ENCODE peak calls at places on chromosomes 12 and 14, in eight cellular contexts. One of them, this sample, is unnamed.

GRCh38 chr12:74890237-74890599 is 319.4 kb downstream of the KCNC2 start:
- DNase-seq in suprapubic skin: no peak
- DNase-seq in cardiac muscle cell: peak; percentile 65
- DNase-seq in aorta: no peak
- DNase-seq in tibial artery: no peak
- DNase-seq in mesendoderm: peak; percentile 72
- DNase-seq in PC-9: peak; percentile 86
- DNase-seq in heart right ventricle: no peak
- DNase-seq in this sample: no peak

GRCh38 chr12:104551313-104551931 is 94.7 kb downstream of the CHST11 start:
- DNase-seq in suprapubic skin: no peak
- DNase-seq in cardiac muscle cell: no peak
- DNase-seq in aorta: no peak
- DNase-seq in tibial artery: no peak
- DNase-seq in mesendoderm: no peak
- DNase-seq in PC-9: no peak
- DNase-seq in heart right ventricle: no peak
- DNase-seq in this sample: no peak

GRCh38 chr12:122836027-122836921 is 1.0 kb downstream of the HIP1R start:
- DNase-seq in suprapubic skin: no peak
- DNase-seq in cardiac muscle cell: peak; percentile 41
- DNase-seq in aorta: peak; percentile 70
- DNase-seq in tibial artery: peak; percentile 64
- DNase-seq in mesendoderm: peak; percentile 12
- DNase-seq in PC-9: peak; percentile 75
- DNase-seq in heart right ventricle: no peak
- DNase-seq in this sample: no peak

GRCh38 chr12:23949212-23950010 is at the start of gene SOX5:
- DNase-seq in suprapubic skin: no peak
- DNase-seq in cardiac muscle cell: peak; percentile 73
- DNase-seq in aorta: peak; percentile 79
- DNase-seq in tibial artery: peak; percentile 75
- DNase-seq in mesendoderm: peak; percentile 90
- DNase-seq in PC-9: no peak
- DNase-seq in heart right ventricle: peak; percentile 34
- DNase-seq in this sample: no peak

GRCh38 chr14:100780646-100781355 is 45.1 kb upstream of the MEG3 start:
- DNase-seq in suprapubic skin: peak; percentile 65
- DNase-seq in cardiac muscle cell: no peak
- DNase-seq in aorta: peak; percentile 20
- DNase-seq in tibial artery: peak; percentile 29
- DNase-seq in mesendoderm: peak; percentile 27
- DNase-seq in PC-9: no peak
- DNase-seq in heart right ventricle: no peak
- DNase-seq in this sample: no peak

GRCh38 chr12:108000111-108000510 is 129.0 kb upstream of the WSCD2 start:
- DNase-seq in suprapubic skin: no peak
- DNase-seq in cardiac muscle cell: no peak
- DNase-seq in aorta: no peak
- DNase-seq in tibial artery: no peak
- DNase-seq in mesendoderm: no peak
- DNase-seq in PC-9: no peak
- DNase-seq in heart right ventricle: no peak
- DNase-seq in this sample: no peak

GRCh38 chr14:72419226-72419625 is 474.7 kb downstream of the DPF3 start:
- DNase-seq in suprapubic skin: no peak
- DNase-seq in cardiac muscle cell: no peak
- DNase-seq in aorta: no peak
- DNase-seq in tibial artery: no peak
- DNase-seq in mesendoderm: no peak
- DNase-seq in PC-9: no peak
- DNase-seq in heart right ventricle: no peak
- DNase-seq in this sample: no peak

GRCh38 chr12:119231774-119232173 is 53.0 kb downstream of the HSPB8 start:
- DNase-seq in suprapubic skin: no peak
- DNase-seq in cardiac muscle cell: no peak
- DNase-seq in aorta: no peak
- DNase-seq in tibial artery: no peak
- DNase-seq in mesendoderm: no peak
- DNase-seq in PC-9: no peak
- DNase-seq in heart right ventricle: no peak
- DNase-seq in this sample: no peak

GRCh38 chr12:3242199-3242863 is 165.2 kb downstream of the TSPAN9 start:
- DNase-seq in suprapubic skin: no peak
- DNase-seq in cardiac muscle cell: no peak
- DNase-seq in aorta: no peak
- DNase-seq in tibial artery: no peak
- DNase-seq in mesendoderm: no peak
- DNase-seq in PC-9: no peak
- DNase-seq in heart right ventricle: peak; percentile 79
- DNase-seq in this sample: no peak

GRCh38 chr12:67358686-67359374 is 89.7 kb downstream of the CAND1 start:
- DNase-seq in suprapubic skin: no peak
- DNase-seq in cardiac muscle cell: no peak
- DNase-seq in aorta: no peak
- DNase-seq in tibial artery: no peak
- DNase-seq in mesendoderm: no peak
- DNase-seq in PC-9: peak; percentile 80
- DNase-seq in heart right ventricle: no peak
- DNase-seq in this sample: no peak

GRCh38 chr12:80979821-80980220 is 42.1 kb upstream of the LIN7A start:
- DNase-seq in suprapubic skin: no peak
- DNase-seq in cardiac muscle cell: no peak
- DNase-seq in aorta: no peak
- DNase-seq in tibial artery: no peak
- DNase-seq in mesendoderm: no peak
- DNase-seq in PC-9: no peak
- DNase-seq in heart right ventricle: no peak
- DNase-seq in this sample: no peak

GRCh38 chr12:102917026-102917787 is at the start of gene PAH:
- DNase-seq in suprapubic skin: no peak
- DNase-seq in cardiac muscle cell: peak; percentile 7
- DNase-seq in aorta: no peak
- DNase-seq in tibial artery: no peak
- DNase-seq in mesendoderm: peak; percentile 62
- DNase-seq in PC-9: no peak
- DNase-seq in heart right ventricle: no peak
- DNase-seq in this sample: peak; percentile 27

GRCh38 chr12:103858953-103859601 is 18.0 kb upstream of the NT5DC3 start:
- DNase-seq in suprapubic skin: no peak
- DNase-seq in cardiac muscle cell: no peak
- DNase-seq in aorta: peak; percentile 88
- DNase-seq in tibial artery: peak; percentile 95
- DNase-seq in mesendoderm: peak; percentile 15
- DNase-seq in PC-9: peak; percentile 96
- DNase-seq in heart right ventricle: peak; percentile 32
- DNase-seq in this sample: no peak

GRCh38 chr12:132812631-132813305 is 15.9 kb downstream of the GOLGA3 start:
- DNase-seq in suprapubic skin: no peak
- DNase-seq in cardiac muscle cell: no peak
- DNase-seq in aorta: no peak
- DNase-seq in tibial artery: no peak
- DNase-seq in mesendoderm: no peak
- DNase-seq in PC-9: no peak
- DNase-seq in heart right ventricle: no peak
- DNase-seq in this sample: no peak

GRCh38 chr12:26118356-26118755 is 6.5 kb downstream of the BHLHE41 start:
- DNase-seq in suprapubic skin: no peak
- DNase-seq in cardiac muscle cell: no peak
- DNase-seq in aorta: no peak
- DNase-seq in tibial artery: no peak
- DNase-seq in mesendoderm: no peak
- DNase-seq in PC-9: no peak
- DNase-seq in heart right ventricle: no peak
- DNase-seq in this sample: no peak

GRCh38 chr12:25825494-25825893 is 133.0 kb upstream of the RASSF8 start:
- DNase-seq in suprapubic skin: no peak
- DNase-seq in cardiac muscle cell: no peak
- DNase-seq in aorta: no peak
- DNase-seq in tibial artery: no peak
- DNase-seq in mesendoderm: peak; percentile 63
- DNase-seq in PC-9: no peak
- DNase-seq in heart right ventricle: no peak
- DNase-seq in this sample: no peak

GRCh38 chr14:103206023-103206481 is 82.8 kb downstream of the TNFAIP2 start:
- DNase-seq in suprapubic skin: no peak
- DNase-seq in cardiac muscle cell: no peak
- DNase-seq in aorta: peak; percentile 65
- DNase-seq in tibial artery: no peak
- DNase-seq in mesendoderm: no peak
- DNase-seq in PC-9: peak; percentile 69
- DNase-seq in heart right ventricle: no peak
- DNase-seq in this sample: no peak

DNA sequence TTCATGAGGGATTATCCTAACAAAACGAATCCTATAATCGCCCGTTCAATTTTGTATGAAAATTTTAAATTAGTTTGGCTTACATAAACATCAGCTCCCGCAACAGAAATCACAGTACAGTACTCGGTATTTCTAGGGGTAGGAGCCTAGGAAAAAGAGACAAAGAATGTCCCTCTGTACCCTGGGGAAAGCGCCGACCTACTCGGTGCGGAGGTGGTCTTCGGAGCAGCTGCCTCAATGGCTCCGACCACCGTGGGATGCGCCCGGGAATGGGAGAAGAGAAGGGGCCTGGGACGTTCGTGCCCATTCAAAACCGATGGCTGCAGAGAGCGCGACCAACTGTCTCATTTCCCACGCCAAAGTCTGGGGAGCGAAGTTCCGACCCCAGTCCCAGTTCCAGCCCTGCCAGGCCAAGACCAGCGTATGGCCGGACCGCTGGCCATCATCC is 627 bp downstream of the GNPNAT1 start:
- DNase-seq in suprapubic skin: peak; percentile 77
- DNase-seq in cardiac muscle cell: no peak
- DNase-seq in aorta: no peak
- DNase-seq in tibial artery: no peak
- DNase-seq in mesendoderm: no peak
- DNase-seq in PC-9: no peak
- DNase-seq in heart right ventricle: no peak
- DNase-seq in this sample: no peak
- H3K4me3 ChIP-seq in suprapubic skin: peak overlapping the region; percentile 76
- H3K4me3 ChIP-seq in cardiac muscle cell: peak overlapping the region; percentile 48
- H3K4me3 ChIP-seq in aorta: peak overlapping the region; percentile 15
- H3K4me3 ChIP-seq in tibial artery: peak overlapping the region; percentile 60
- H3K4me3 ChIP-seq in mesendoderm: peak overlapping the region; percentile 79
- H3K4me3 ChIP-seq in PC-9: peak overlapping the region; percentile 85
- H3K4me3 ChIP-seq in heart right ventricle: peak overlapping the region; percentile 81
- H3K4me3 ChIP-seq in this sample: peak overlapping the region; percentile 71

DNA sequence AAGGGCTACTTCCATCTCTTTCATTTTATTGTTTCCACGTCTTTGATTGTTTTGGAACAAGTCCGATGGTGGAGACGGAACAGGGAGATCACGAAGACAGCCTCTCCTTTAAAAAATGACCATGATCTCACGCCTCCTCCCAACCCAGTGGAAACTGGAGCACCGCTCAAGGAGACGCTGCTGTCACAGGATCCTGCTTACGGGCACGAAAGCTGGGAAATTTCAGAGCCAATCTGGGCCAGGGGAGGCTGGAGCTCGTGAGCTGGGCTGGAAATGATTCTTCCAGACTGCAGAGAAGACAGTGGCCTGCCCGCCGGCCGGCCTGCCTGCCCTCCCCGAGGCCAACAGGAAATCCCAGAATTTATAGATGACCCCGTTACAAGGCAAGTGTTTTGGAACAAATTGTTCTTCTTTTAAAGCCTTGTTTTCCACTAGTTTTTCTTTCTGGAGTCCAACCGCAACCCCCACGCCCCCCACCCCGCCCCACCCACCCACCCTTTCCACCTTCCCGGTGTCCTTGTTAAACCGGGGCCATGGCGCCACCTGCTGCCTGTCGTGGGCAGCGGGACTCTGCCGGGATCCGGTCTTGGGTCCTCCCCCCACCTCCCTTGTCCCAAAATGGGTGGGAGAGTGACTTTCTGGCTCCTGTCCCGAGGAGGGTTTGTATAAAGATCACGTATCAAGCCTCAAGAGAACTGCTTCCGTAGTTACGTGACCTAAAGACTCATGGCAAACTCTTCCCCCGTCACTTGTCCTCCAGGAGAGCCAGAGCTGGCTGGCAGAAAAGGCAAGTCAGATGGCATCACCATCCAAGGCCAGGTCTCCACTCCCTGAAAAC is 40.3 kb downstream of the MAP1LC3B2 start:
- DNase-seq in suprapubic skin: peak; percentile 93
- DNase-seq in cardiac muscle cell: peak; percentile 77
- DNase-seq in aorta: peak; percentile 96
- DNase-seq in tibial artery: peak; percentile 90
- DNase-seq in mesendoderm: peak; percentile 82
- DNase-seq in PC-9: no peak
- DNase-seq in heart right ventricle: peak; percentile 84
- DNase-seq in this sample: peak; percentile 47
- H3K27ac ChIP-seq in suprapubic skin: peak overlapping the region; percentile 88
- H3K27ac ChIP-seq in cardiac muscle cell: no peak overlapping the region
- H3K27ac ChIP-seq in aorta: no peak overlapping the region
- H3K27ac ChIP-seq in tibial artery: peak overlapping the region; percentile 80
- H3K27ac ChIP-seq in mesendoderm: peak overlapping the region; percentile 45
- H3K27ac ChIP-seq in PC-9: no peak overlapping the region
- H3K27ac ChIP-seq in heart right ventricle: peak overlapping the region; percentile 76
- H3K27ac ChIP-seq in this sample: no peak overlapping the region

GRCh38 chr12:50926415-50926814 is 25.9 kb upstream of the HIGD1C start:
- DNase-seq in suprapubic skin: no peak
- DNase-seq in cardiac muscle cell: no peak
- DNase-seq in aorta: no peak
- DNase-seq in tibial artery: no peak
- DNase-seq in mesendoderm: no peak
- DNase-seq in PC-9: no peak
- DNase-seq in heart right ventricle: no peak
- DNase-seq in this sample: no peak

GRCh38 chr12:50927356-50927755 is 25.0 kb upstream of the HIGD1C start:
- DNase-seq in suprapubic skin: no peak
- DNase-seq in cardiac muscle cell: no peak
- DNase-seq in aorta: no peak
- DNase-seq in tibial artery: no peak
- DNase-seq in mesendoderm: no peak
- DNase-seq in PC-9: no peak
- DNase-seq in heart right ventricle: no peak
- DNase-seq in this sample: no peak

GRCh38 chr12:50929831-50930230 is 22.5 kb upstream of the HIGD1C start:
- DNase-seq in suprapubic skin: no peak
- DNase-seq in cardiac muscle cell: no peak
- DNase-seq in aorta: no peak
- DNase-seq in tibial artery: no peak
- DNase-seq in mesendoderm: no peak
- DNase-seq in PC-9: no peak
- DNase-seq in heart right ventricle: no peak
- DNase-seq in this sample: no peak

GRCh38 chr12:50927766-50928224 is 24.5 kb upstream of the HIGD1C start:
- DNase-seq in suprapubic skin: no peak
- DNase-seq in cardiac muscle cell: no peak
- DNase-seq in aorta: no peak
- DNase-seq in tibial artery: no peak
- DNase-seq in mesendoderm: no peak
- DNase-seq in PC-9: no peak
- DNase-seq in heart right ventricle: no peak
- DNase-seq in this sample: no peak

GRCh38 chr12:50928392-50928791 is 24.0 kb upstream of the HIGD1C start:
- DNase-seq in suprapubic skin: no peak
- DNase-seq in cardiac muscle cell: no peak
- DNase-seq in aorta: no peak
- DNase-seq in tibial artery: no peak
- DNase-seq in mesendoderm: no peak
- DNase-seq in PC-9: no peak
- DNase-seq in heart right ventricle: no peak
- DNase-seq in this sample: no peak
- H3K4me3 ChIP-seq in suprapubic skin: peak overlapping the region; percentile 78
- H3K4me3 ChIP-seq in cardiac muscle cell: no peak overlapping the region
- H3K4me3 ChIP-seq in aorta: peak overlapping the region; percentile 84
- H3K4me3 ChIP-seq in tibial artery: peak overlapping the region; percentile 63
- H3K4me3 ChIP-seq in mesendoderm: no peak overlapping the region
- H3K4me3 ChIP-seq in PC-9: no peak overlapping the region
- H3K4me3 ChIP-seq in heart right ventricle: peak overlapping the region; percentile 69
- H3K4me3 ChIP-seq in this sample: no peak overlapping the region

GRCh38 chr12:65941388-65941787 is 117.1 kb downstream of the HMGA2 start:
- DNase-seq in suprapubic skin: no peak
- DNase-seq in cardiac muscle cell: no peak
- DNase-seq in aorta: no peak
- DNase-seq in tibial artery: no peak
- DNase-seq in mesendoderm: no peak
- DNase-seq in PC-9: no peak
- DNase-seq in heart right ventricle: no peak
- DNase-seq in this sample: no peak
- H3K27ac ChIP-seq in suprapubic skin: no peak overlapping the region
- H3K27ac ChIP-seq in cardiac muscle cell: no peak overlapping the region
- H3K27ac ChIP-seq in aorta: no peak overlapping the region
- H3K27ac ChIP-seq in tibial artery: no peak overlapping the region
- H3K27ac ChIP-seq in mesendoderm: no peak overlapping the region
- H3K27ac ChIP-seq in PC-9: peak overlapping the region; percentile 16
- H3K27ac ChIP-seq in heart right ventricle: no peak overlapping the region
- H3K27ac ChIP-seq in this sample: no peak overlapping the region